ENCODE peak calls at places on chromosomes 16 and 17, in nine cellular contexts. M is RWPE1, J is bronchial epithelial cell, A is B cell, L is colonic mucosa, I is heart right ventricle, R is lower leg skin, E is endothelial cell of umbilical vein, N is left ventricle myocardium inferior. F is an unnamed sample.

GRCh38 chr17:58487589-58488427 is at the start of gene HSF5:
- DNase-seq in M (no peak), J (no peak), A (peak), L (no peak), I (no peak), R (no peak), E (peak), N (peak), F (peak)

GRCh38 chr16:25633549-25633948 is 58.2 kb upstream of the HS3ST4 start:
- DNase-seq in M (peak), J (peak), A (no peak), L (no peak), I (no peak), R (no peak), E (no peak), N (no peak), F (no peak)

GRCh38 chr16:89593841-89594240 is 18.3 kb downstream of the CPNE7 start:
- DNase-seq in M (no peak), J (no peak), A (no peak), L (no peak), I (no peak), R (no peak), E (no peak), N (no peak), F (no peak)

GRCh38 chr17:63099420-63099819 is 133.4 kb downstream of the TANC2 start:
- DNase-seq in M (no peak), J (no peak), A (no peak), L (no peak), I (no peak), R (no peak), E (no peak), N (no peak), F (no peak)

GRCh38 chr17:80364091-80364691 is 50.8 kb upstream of the ENDOV start:
- DNase-seq in M (peak), J (peak), A (no peak), L (no peak), I (no peak), R (no peak), E (no peak), N (no peak), F (no peak)

GRCh38 chr17:42814633-42815399 is 9.3 kb downstream of the BECN1 start:
- DNase-seq in M (no peak), J (peak), A (no peak), L (no peak), I (no peak), R (no peak), E (peak), N (no peak), F (no peak)

GRCh38 chr17:43018008-43018853 is 4.0 kb downstream of the VAT1 start:
- DNase-seq in M (no peak), J (no peak), A (no peak), L (no peak), I (no peak), R (no peak), E (no peak), N (no peak), F (peak)

GRCh38 chr17:49977463-49978389 is 8.7 kb downstream of the DLX4 start:
- DNase-seq in M (no peak), J (peak), A (no peak), L (no peak), I (no peak), R (no peak), E (no peak), N (no peak), F (no peak)

GRCh38 chr17:51258756-51259573 is 884 bp downstream of the MBTD1 start:
- DNase-seq in M (peak), J (no peak), A (peak), L (peak), I (peak), R (peak), E (peak), N (no peak), F (no peak)

GRCh38 chr16:59210955-59211541 is 476.9 kb upstream of the GOT2 start:
- DNase-seq in M (no peak), J (no peak), A (no peak), L (no peak), I (peak), R (no peak), E (peak), N (no peak), F (no peak)

GRCh38 chr16:68744744-68745280 is 7.7 kb downstream of the CDH1 start:
- DNase-seq in M (peak), J (peak), A (no peak), L (peak), I (no peak), R (peak), E (no peak), N (no peak), F (no peak)

GRCh38 chr17:13362341-13363122 is 239.2 kb downstream of the HS3ST3A1 start:
- DNase-seq in M (no peak), J (peak), A (no peak), L (no peak), I (no peak), R (no peak), E (no peak), N (no peak), F (no peak)

GRCh38 chr16:56617212-56618085 is 8.1 kb upstream of the MT1E start:
- DNase-seq in M (no peak), J (peak), A (no peak), L (peak), I (peak), R (peak), E (no peak), N (peak), F (no peak)

GRCh38 chr16:51670527-51670926 is 519.5 kb upstream of the SALL1 start:
- DNase-seq in M (no peak), J (no peak), A (no peak), L (no peak), I (no peak), R (no peak), E (no peak), N (no peak), F (no peak)

GRCh38 chr16:564690-565419 is 1.9 kb upstream of the NHLRC4 start:
- DNase-seq in M (no peak), J (no peak), A (no peak), L (no peak), I (no peak), R (no peak), E (no peak), N (no peak), F (no peak)

GRCh38 chr17:60600490-60601431 is 768 bp downstream of the PPM1D start:
- DNase-seq in M (peak), J (peak), A (peak), L (peak), I (peak), R (peak), E (peak), N (peak), F (peak)

GRCh38 chr16:83054302-83054701 is 427.5 kb downstream of the CDH13 start:
- DNase-seq in M (no peak), J (peak), A (no peak), L (no peak), I (no peak), R (no peak), E (peak), N (no peak), F (no peak)

GRCh38 chr16:56450275-56450889 is 750 bp downstream of the NUDT21 start:
- DNase-seq in M (peak), J (no peak), A (peak), L (no peak), I (no peak), R (no peak), E (peak), N (no peak), F (no peak)

GRCh38 chr17:64608571-64608981 is 53.5 kb downstream of the SMURF2 start:
- DNase-seq in M (no peak), J (peak), A (no peak), L (no peak), I (no peak), R (no peak), E (peak), N (no peak), F (no peak)

GRCh38 chr16:67399218-67399733 is 6.0 kb upstream of the TPPP3 start:
- DNase-seq in M (no peak), J (no peak), A (peak), L (peak), I (no peak), R (no peak), E (peak), N (no peak), F (no peak)

GRCh38 chr17:6072157-6072556 is 2.0 kb downstream of the WSCD1 start:
- DNase-seq in M (no peak), J (peak), A (no peak), L (no peak), I (no peak), R (no peak), E (peak), N (no peak), F (no peak)

GRCh38 chr17:8131844-8132441 is 8.0 kb upstream of the HES7 start:
- DNase-seq in M (no peak), J (peak), A (no peak), L (no peak), I (no peak), R (no peak), E (no peak), N (no peak), F (no peak)

GRCh38 chr17:16912021-16912962 is 59.6 kb downstream of the TNFRSF13B start:
- DNase-seq in M (no peak), J (no peak), A (no peak), L (no peak), I (no peak), R (no peak), E (no peak), N (peak), F (no peak)

GRCh38 chr16:79293831-79294230 is 306.7 kb downstream of the MAF start:
- DNase-seq in M (no peak), J (no peak), A (no peak), L (no peak), I (no peak), R (no peak), E (no peak), N (no peak), F (no peak)

GRCh38 chr16:820730-821129 is 20.2 kb upstream of the GNG13 start:
- DNase-seq in M (no peak), J (no peak), A (no peak), L (no peak), I (no peak), R (no peak), E (no peak), N (no peak), F (no peak)

GRCh38 chr16:2350500-2350899 is 10.0 kb upstream of the ABCA3 start:
- DNase-seq in M (no peak), J (no peak), A (no peak), L (no peak), I (no peak), R (no peak), E (no peak), N (no peak), F (no peak)

GRCh38 chr17:79353548-79353947 is 257.3 kb downstream of the RBFOX3 start:
- DNase-seq in M (no peak), J (no peak), A (no peak), L (no peak), I (no peak), R (no peak), E (no peak), N (no peak), F (no peak)

GRCh38 chr17:17391575-17392370 is 85.0 kb upstream of the MED9 start:
- DNase-seq in M (no peak), J (no peak), A (peak), L (no peak), I (no peak), R (no peak), E (no peak), N (no peak), F (no peak)

GRCh38 chr16:9092963-9093477 is 1.6 kb downstream of the HAPSTR1 start:
- DNase-seq in M (no peak), J (no peak), A (peak), L (peak), I (peak), R (peak), E (peak), N (no peak), F (no peak)

GRCh38 chr16:68395167-68395786 is 53.0 kb downstream of the SMPD3 start:
- DNase-seq in M (no peak), J (no peak), A (no peak), L (no peak), I (no peak), R (no peak), E (no peak), N (no peak), F (no peak)

GRCh38 chr17:63686138-63686685 is 13.7 kb downstream of the LIMD2 start:
- DNase-seq in M (no peak), J (no peak), A (no peak), L (no peak), I (no peak), R (no peak), E (no peak), N (no peak), F (no peak)

GRCh38 chr17:29141484-29141835 is 38.7 kb downstream of the MYO18A start:
- DNase-seq in M (no peak), J (no peak), A (no peak), L (no peak), I (no peak), R (no peak), E (no peak), N (no peak), F (no peak)

GRCh38 chr17:57603978-57604377 is 141.1 kb downstream of the CCDC182 start:
- DNase-seq in M (no peak), J (no peak), A (peak), L (no peak), I (no peak), R (no peak), E (no peak), N (no peak), F (peak)

GRCh38 chr16:73565263-73565662 is 517.3 kb upstream of the ZFHX3 start:
- DNase-seq in M (no peak), J (peak), A (no peak), L (no peak), I (no peak), R (no peak), E (no peak), N (no peak), F (no peak)

GRCh38 chr17:66527335-66527734 is 224.9 kb downstream of the PRKCA start:
- DNase-seq in M (no peak), J (no peak), A (no peak), L (no peak), I (no peak), R (no peak), E (no peak), N (no peak), F (no peak)

DNA sequence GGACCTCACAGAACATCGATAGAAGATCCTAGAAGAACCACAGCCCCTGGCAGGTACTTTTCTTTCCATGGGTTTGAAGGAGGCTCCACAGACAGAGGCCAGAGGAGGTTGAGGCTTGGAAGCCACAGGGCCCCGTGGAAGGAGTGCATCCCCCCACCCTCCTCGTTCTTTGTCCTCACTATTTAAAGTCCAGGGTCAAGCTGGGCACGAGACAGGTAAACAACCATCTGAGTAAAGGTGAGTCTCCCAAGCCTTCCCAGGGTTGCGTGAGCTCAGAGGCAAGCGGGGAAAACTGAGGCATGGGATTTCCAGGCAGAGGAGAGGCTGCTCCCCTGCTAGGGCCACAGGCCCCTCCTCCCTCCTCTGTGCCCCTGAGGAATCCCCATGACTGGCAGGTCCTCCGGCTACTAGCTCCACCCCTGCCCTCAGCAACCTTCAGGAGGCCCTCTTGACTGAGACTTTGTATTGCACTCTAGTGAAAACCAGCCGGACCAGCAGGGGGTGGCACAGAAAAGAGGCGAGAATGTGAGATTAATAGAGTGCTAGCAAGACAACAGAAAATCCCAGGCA is 927 bp upstream of the SULT1A2 start:
- DNase-seq in M (no peak), J (no peak), A (no peak), L (peak), I (no peak), R (no peak), E (no peak), N (no peak), F (no peak)
- TF ChIP-seq CTCF in M (no peak), J (no peak), A (no peak), L (no peak), I (no peak), R (no peak), E (no peak), N (no peak), F (no peak)

GRCh38 chr16:4474192-4474961 is at the start of gene NMRAL1:
- DNase-seq in M (peak), J (peak), A (peak), L (peak), I (peak), R (peak), E (peak), N (peak), F (peak)

GRCh38 chr16:4472880-4473279 is 1.5 kb downstream of the NMRAL1 start:
- DNase-seq in M (no peak), J (no peak), A (no peak), L (no peak), I (no peak), R (no peak), E (no peak), N (no peak), F (no peak)

GRCh38 chr16:4471869-4472268 is 2.6 kb downstream of the NMRAL1 start:
- DNase-seq in M (no peak), J (no peak), A (no peak), L (no peak), I (no peak), R (no peak), E (no peak), N (no peak), F (no peak)

GRCh38 chr16:4477966-4478365 is 1.8 kb downstream of the HMOX2 start:
- DNase-seq in M (peak), J (peak), A (no peak), L (no peak), I (no peak), R (no peak), E (peak), N (no peak), F (peak)

GRCh38 chr16:4475880-4476790 is at the start of gene HMOX2:
- DNase-seq in M (peak), J (peak), A (peak), L (peak), I (peak), R (peak), E (peak), N (peak), F (peak)
- TF ChIP-seq CTCF in M (peak), J (peak), A (peak), L (no peak), I (peak), R (no peak), E (peak), N (peak), F (peak)

DNA sequence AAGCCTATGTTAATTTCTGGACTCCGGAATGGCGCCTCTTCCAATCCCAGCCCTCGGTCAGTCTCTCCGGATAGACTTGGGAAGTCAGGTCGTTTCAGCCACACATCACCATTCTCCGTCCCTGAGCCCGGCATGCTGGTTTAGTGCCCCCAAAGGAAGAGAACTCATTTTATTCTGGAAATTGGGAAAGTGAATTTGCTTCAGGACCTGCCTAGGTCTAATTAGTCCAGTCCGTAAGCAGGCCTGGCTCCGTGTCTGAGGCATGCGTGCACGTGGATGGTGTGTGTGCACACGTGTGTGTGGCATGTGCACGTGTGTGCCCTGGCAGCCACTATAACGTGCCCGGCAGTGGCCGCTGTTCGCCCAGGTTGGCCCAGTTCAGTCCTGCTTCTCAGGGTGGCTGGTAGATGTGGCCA is 77.4 kb downstream of the RPA1 start:
- DNase-seq in M (no peak), J (no peak), A (no peak), L (no peak), I (no peak), R (no peak), E (no peak), N (no peak), F (no peak)
- TF ChIP-seq CTCF in M (no peak), J (no peak), A (no peak), L (no peak), I (no peak), R (no peak), E (no peak), N (no peak), F (no peak)

DNA sequence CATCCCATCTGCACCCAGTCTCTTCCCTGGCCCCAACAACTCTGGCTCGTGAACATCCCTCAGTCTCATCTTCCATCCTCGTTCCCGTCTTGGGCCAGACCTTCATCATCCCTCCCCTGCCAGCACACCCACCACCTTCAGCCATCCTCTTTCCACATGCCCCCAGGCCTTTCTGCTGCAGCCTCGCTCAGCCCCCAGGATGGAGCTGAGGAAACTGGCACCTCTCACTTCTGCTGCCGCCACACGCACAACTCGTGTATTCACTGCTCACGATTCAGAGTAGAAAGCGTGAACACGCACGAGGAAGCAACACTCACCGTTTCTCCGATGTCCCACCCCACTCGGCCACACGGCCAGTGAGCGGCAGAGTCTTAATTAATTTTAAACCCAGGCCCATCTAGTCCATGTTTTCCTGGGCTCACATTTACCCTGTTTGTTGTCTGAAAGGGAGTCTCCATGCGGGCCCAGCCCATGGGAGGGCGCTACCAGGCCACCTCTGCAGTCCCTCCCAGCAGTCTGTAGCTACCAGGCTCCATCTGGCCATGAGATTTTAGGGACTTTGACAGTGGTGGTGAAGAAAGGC is 12.5 kb downstream of the C16orf90 start:
- DNase-seq in M (no peak), J (no peak), A (no peak), L (no peak), I (no peak), R (no peak), E (no peak), N (no peak), F (no peak)
- TF ChIP-seq CTCF in M (no peak), J (no peak), A (no peak), L (no peak), I (no peak), R (no peak), E (no peak), N (no peak), F (no peak)

DNA sequence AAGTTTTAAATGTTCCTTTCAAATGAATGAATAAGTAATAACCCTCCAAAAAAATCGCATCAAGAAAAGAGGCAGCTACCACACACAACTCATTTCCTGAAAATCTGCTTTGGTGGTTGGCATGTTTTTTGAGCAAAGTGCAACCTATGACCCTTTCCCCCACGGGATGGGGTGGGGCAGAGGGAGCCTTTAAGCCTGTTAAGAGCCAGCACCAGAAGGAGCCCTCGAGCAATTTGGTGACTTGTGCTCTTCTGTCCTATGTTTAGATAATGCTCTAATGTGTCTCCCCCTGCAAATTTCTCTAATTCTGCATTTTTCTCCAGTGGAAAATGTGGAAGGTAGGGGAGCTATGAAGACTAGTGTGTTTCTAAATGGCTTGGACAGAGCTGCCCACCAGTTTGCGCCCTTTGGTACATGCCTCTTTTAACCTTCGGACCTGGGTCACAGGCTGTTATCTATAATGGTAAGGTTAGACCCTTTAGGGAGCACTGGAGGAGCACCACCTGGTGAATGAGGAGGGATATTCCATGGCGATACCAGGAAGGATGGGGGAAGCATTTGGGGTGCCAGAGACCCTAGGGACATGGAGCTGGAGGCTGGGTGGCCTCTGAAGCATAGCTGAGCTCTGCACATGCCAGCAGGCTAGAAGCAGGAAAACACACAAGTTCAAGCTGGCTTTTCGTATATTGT is 1.6 kb downstream of the PYCARD start:
- DNase-seq in M (peak), J (no peak), A (peak), L (peak), I (no peak), R (no peak), E (no peak), N (no peak), F (no peak)
- TF ChIP-seq CTCF in M (no peak), J (no peak), A (no peak), L (no peak), I (no peak), R (no peak), E (no peak), N (no peak), F (no peak)

F was measured in CD14-positive monocyte.